ENCODE peak calls at places on chromosomes 16 and 17, in five cellular contexts. A is Peyer's patch, Y is breast epithelium, P is tibial nerve, N is lower leg skin. R is an unnamed sample.

GRCh38 chr17:57578608-57578990 is 166.5 kb downstream of the CCDC182 start:
- DNase-seq in A (no peak), P (no peak), Y (no peak), N (no peak), R (no peak)

GRCh38 chr17:57995076-57995956 is 7.3 kb upstream of the VEZF1 start:
- DNase-seq in P (no peak), N (no peak), A (peak; percentile 30), Y (peak; percentile 59), R (peak; percentile 81)

GRCh38 chr16:10619271-10619849 is 39.0 kb upstream of the EMP2 start:
- DNase-seq in A (no peak), N (peak; percentile 89), Y (peak; percentile 68), P (no peak), R (no peak)

GRCh38 chr17:44959821-44960523 is 8.1 kb downstream of the C1QL1 start:
- DNase-seq in Y (no peak), A (no peak), P (no peak), N (no peak), R (no peak)

GRCh38 chr17:20781260-20781659 is 201.7 kb downstream of the CDRT15L2 start:
- DNase-seq in N (no peak), P (no peak), A (no peak), Y (no peak), R (no peak)

GRCh38 chr17:31224366-31224765 is 72.7 kb downstream of the OMG start:
- DNase-seq in A (no peak), Y (no peak), N (no peak), P (no peak), R (no peak)

GRCh38 chr16:85872666-85873561 is 26.0 kb upstream of the IRF8 start:
- DNase-seq in N (peak; percentile 86), P (no peak), A (no peak), Y (no peak), R (no peak)

GRCh38 chr17:10614536-10615155 is 42.5 kb downstream of the MYH3 start:
- DNase-seq in Y (no peak), P (no peak), N (peak; percentile 85), A (peak; percentile 20), R (peak; percentile 27)

GRCh38 chr16:31262084-31262483 is 2.3 kb downstream of the ITGAM start:
- DNase-seq in P (no peak), N (no peak), Y (no peak), A (no peak), R (no peak)

GRCh38 chr17:57391076-57391825 is 134.9 kb downstream of the MSI2 start:
- DNase-seq in Y (no peak), P (no peak), A (no peak), N (no peak), R (no peak)

GRCh38 chr17:8041249-8041928 is 2.5 kb downstream of the ALOX15B start:
- DNase-seq in N (peak; percentile 83), P (no peak), Y (no peak), A (no peak), R (peak; percentile 49)

GRCh38 chr16:88886915-88887521 is 20.6 kb upstream of the PABPN1L start:
- DNase-seq in A (peak; percentile 26), P (peak; percentile 73), N (no peak), Y (no peak), R (no peak)

DNA sequence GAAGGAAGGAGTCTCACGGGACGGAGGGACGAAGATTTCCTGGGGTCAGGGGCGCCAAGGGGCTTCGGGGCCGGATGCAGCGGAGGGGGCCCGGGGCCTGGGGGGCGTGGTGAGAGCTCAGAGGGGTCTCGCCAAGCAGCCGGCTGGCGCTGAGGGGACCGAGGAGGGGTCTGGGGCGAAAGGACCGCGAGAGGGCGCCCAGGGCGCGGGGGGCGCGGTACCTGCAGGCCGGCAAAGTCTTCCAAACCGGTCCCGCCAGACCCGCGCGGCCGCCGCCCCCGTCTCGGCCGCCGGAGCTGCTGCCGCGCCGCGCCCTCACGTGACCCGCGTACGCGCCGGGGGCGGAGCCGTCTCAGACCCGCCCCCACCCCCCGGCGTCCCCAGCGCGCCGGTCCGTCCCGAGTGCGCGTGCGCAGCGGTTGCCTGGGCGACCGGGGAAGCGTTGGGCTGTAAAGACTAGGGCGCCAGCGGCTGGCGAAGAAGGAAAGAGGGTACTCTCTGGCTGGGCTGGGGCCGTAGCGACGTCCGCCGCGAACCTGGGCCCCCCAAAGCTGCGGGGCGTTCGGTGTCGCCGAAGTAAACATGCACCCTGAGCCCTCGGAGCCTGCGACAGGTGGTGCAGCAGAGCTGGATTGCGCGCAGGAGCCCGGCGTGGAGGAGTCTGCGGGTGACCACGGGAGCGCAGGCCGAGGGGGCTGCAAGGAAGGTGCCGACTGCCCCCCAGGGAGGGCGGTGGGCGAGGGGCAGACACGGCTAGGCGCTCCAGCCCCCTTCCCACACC is at the start of the genes DNAAF1 and HSDL1:
- DNase-seq in Y (peak; percentile 88), N (peak; percentile 97), A (peak; percentile 87), P (peak; percentile 79), R (peak; percentile 94)
- TF ChIP-seq POLR2A in Y (no peak), N (no peak), A (no peak), P (peak; percentile 41), R (peak; percentile 86)

DNA sequence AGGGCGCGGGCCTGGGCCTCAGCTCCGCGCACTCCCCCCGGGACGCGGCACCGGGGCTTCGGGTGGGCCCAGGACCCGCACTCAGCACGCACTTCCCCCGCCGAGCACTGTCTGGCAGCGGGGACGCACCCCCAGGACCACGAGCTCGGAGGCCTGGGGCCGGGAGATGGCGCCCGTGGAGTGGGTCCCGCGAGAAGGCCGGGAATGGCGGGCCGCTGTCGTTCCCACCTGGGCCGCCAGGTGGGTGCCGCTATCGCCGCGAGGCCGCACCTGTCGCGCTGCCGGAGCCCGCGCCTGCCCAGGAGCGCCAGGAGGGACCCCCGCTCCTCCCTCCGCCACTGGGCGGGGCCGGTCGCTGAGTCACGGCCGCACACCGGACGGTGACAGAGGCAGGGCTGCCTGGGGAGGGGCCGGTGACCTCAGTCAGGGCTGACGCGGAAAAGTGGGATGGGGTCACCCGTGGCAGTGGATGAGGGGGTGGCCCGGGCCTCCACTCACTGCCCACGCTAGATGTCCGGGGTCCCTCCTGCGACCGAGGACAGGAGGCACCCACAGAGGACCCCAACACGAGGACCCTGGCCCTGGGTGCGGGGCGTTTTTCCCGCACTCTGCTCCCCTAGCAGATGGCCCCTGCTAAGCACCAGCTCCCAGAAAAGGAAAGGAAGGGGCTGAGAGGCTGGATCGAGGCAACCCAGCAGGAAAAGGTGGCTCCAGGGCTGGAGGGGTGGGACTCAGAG is 6.9 kb upstream of the ACTG1 start:
- DNase-seq in A (peak; percentile 64), P (no peak), N (no peak), Y (peak; percentile 72), R (no peak)
- TF ChIP-seq POLR2A in A (peak; percentile 32), P (no peak), N (no peak), Y (no peak), R (no peak)

DNA sequence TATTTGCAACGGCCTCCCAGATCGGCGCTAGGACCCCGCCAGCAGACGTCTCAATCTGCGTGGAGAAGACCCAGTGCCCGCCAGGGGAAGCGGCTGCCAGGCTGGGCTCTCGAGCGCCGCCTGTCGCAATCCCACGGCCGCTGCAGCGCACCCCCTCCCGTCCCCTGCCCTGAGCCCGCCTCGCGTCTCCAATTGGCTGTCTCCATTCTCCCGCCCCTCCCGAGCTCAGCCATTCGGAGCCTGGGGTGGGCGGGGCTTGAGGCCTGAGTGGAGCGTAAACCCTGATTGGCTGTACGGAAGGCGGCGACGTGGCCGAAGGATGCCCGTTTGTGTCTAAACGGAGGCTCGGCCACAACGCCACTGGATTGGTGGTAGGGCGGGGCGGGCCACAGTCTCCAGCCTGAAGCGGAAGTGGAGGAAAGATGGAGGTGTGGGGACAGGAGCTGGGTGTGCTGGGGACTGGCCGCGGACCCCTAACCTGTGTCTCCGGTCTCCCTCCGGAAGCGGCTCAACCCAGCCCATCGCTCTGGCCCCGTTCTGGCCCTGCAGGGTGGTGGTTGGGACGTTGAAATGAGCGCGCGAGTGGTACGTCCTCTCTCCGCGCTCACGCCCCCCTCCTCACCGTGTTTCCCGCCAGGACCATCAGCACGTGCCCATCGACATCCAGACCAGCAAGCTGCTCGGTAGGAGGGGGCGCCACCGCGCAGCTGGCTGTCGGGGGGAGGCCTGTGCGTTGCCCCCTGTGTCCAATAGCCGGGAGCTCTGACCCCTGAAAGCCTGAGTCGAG is at the start of gene CDK5RAP3:
- DNase-seq in A (peak; percentile 100), N (peak; percentile 100), P (peak; percentile 100), Y (peak; percentile 100), R (peak; percentile 96)
- TF ChIP-seq POLR2A in A (peak; percentile 81), N (no peak), P (peak; percentile 48), Y (peak; percentile 74), R (peak; percentile 81)

GRCh38 chr16:4656695-4657686 is 32.4 kb downstream of the MGRN1 start:
- DNase-seq in P (no peak), N (no peak), Y (no peak), A (no peak), R (no peak)

GRCh38 chr16:4659363-4660353 is 33.7 kb upstream of the NUDT16L1 start:
- DNase-seq in P (no peak), N (no peak), A (no peak), Y (no peak), R (no peak)

GRCh38 chr16:4661661-4662060 is 31.7 kb upstream of the NUDT16L1 start:
- DNase-seq in N (no peak), P (no peak), Y (no peak), A (no peak), R (no peak)

GRCh38 chr16:4663756-4664465 is 29.5 kb upstream of the NUDT16L1 start:
- DNase-seq in P (no peak), A (no peak), N (no peak), Y (no peak), R (no peak)

GRCh38 chr16:4660454-4661007 is 32.8 kb upstream of the NUDT16L1 start:
- DNase-seq in A (peak; percentile 39), P (no peak), N (no peak), Y (no peak), R (no peak)
- TF ChIP-seq POLR2A in A (no peak), P (no peak), N (no peak), Y (no peak), R (no peak)

GRCh38 chr17:4966844-4967538 is 626 bp downstream of the SPAG7 start:
- DNase-seq in P (peak; percentile 96), N (peak; percentile 99), Y (peak; percentile 97), A (peak; percentile 98), R (peak; percentile 98)
- TF ChIP-seq POLR2A in P (no peak), N (no peak), Y (no peak), A (peak; percentile 27), R (no peak)

GRCh38 chr16:4371481-4372314 is at the start of gene VASN:
- DNase-seq in P (peak; percentile 83), Y (peak; percentile 72), A (peak; percentile 74), N (peak; percentile 96), R (peak; percentile 83)
- TF ChIP-seq POLR2A in P (peak; percentile 85), Y (peak; percentile 88), A (peak; percentile 75), N (peak; percentile 96), R (peak; percentile 99)

R was measured in H54.